ENCODE peak calls at places on chromosomes 11 and 22, in six cellular contexts. Y, V, E, N, W and S are unnamed samples.

GRCh38 chr11:68373189-68373809 is 60.9 kb downstream of the LRP5 start:
- DNase-seq in N (no peak), E (no peak), V (no peak), Y (no peak), W (no peak), S (no peak)

GRCh38 chr11:33262016-33262638 is 4.9 kb downstream of the HIPK3 start:
- DNase-seq in Y (no peak), V (no peak), W (no peak), N (no peak), E (peak; percentile 21), S (no peak)

GRCh38 chr11:123577081-123577598 is 77.3 kb downstream of the SCN3B start:
- DNase-seq in E (peak; percentile 67), W (peak; percentile 64), N (peak; percentile 55), Y (peak; percentile 50), V (peak; percentile 91), S (peak; percentile 33)

GRCh38 chr22:40651563-40652501 is 15.3 kb upstream of the MRTFA start:
- DNase-seq in E (peak; percentile 100), W (peak; percentile 91), V (no peak), N (peak; percentile 93), Y (peak; percentile 87), S (peak; percentile 99)

GRCh38 chr11:57539342-57539741 is 1.9 kb downstream of the SMTNL1 start:
- DNase-seq in V (no peak), Y (no peak), W (no peak), N (no peak), E (no peak), S (no peak)

GRCh38 chr22:36211237-36211881 is 9.8 kb upstream of the APOL4 start:
- DNase-seq in N (no peak), W (no peak), Y (no peak), V (no peak), E (peak; percentile 42), S (no peak)

GRCh38 chr11:119374632-119375394 is 6.7 kb downstream of the USP2 start:
- DNase-seq in N (no peak), Y (no peak), E (no peak), V (no peak), W (no peak), S (no peak)

GRCh38 chr11:68295940-68296339 is 16.5 kb upstream of the LRP5 start:
- DNase-seq in E (no peak), Y (no peak), V (no peak), W (no peak), N (no peak), S (no peak)

GRCh38 chr22:27032121-27032761 is 374.9 kb downstream of the MIAT start:
- DNase-seq in V (peak; percentile 48), N (no peak), W (no peak), Y (no peak), E (peak; percentile 2), S (no peak)

GRCh38 chr22:46854125-46854870 is 91.8 kb downstream of the TBC1D22A start:
- DNase-seq in W (no peak), V (no peak), N (no peak), Y (no peak), E (peak; percentile 6), S (no peak)

GRCh38 chr11:74288161-74288560 is 23.3 kb downstream of the P4HA3 start:
- DNase-seq in N (peak; percentile 71), E (peak; percentile 94), Y (no peak), W (peak; percentile 86), V (no peak), S (peak; percentile 89)

GRCh38 chr11:112049777-112050176 is 24.0 kb downstream of the PIH1D2 start:
- DNase-seq in Y (no peak), W (no peak), V (no peak), N (no peak), E (no peak), S (no peak)